ENCODE peak calls at places on chromosomes 3 and 15, in ten cellular contexts. M, Q, P, J, X, R, L, A, Z and E are unnamed samples.

GRCh38 chr3:10000686-10001085 is 14.0 kb upstream of the EMC3 start:
- DNase-seq in Z (no peak), X (no peak), M (no peak), R (no peak), P (no peak), Q (no peak), A (no peak), J (no peak), L (no peak), E (no peak)

GRCh38 chr3:46878796-46879436 is 1.4 kb downstream of the PTH1R start:
- DNase-seq in X (peak; percentile 35), P (no peak), Z (no peak), R (no peak), L (no peak), M (no peak), J (no peak), Q (peak; percentile 84), A (no peak), E (no peak)

GRCh38 chr3:69422751-69423150 is 36.9 kb upstream of the FRMD4B start:
- DNase-seq in J (peak; percentile 58), M (no peak), Q (no peak), P (no peak), X (no peak), A (peak; percentile 75), Z (no peak), R (peak; percentile 70), L (peak; percentile 33), E (no peak)

GRCh38 chr15:55343168-55343567 is 24.1 kb downstream of the PIGB start:
- DNase-seq in R (no peak), P (no peak), Q (no peak), X (no peak), J (no peak), A (no peak), Z (peak; percentile 32), L (no peak), M (no peak), E (no peak)

GRCh38 chr3:43709022-43709421 is 18.3 kb downstream of the ABHD5 start:
- DNase-seq in Z (no peak), P (no peak), M (no peak), X (no peak), Q (no peak), J (no peak), A (peak; percentile 91), L (no peak), R (peak; percentile 80), E (no peak)

GRCh38 chr3:184918741-184919140 is 106.8 kb downstream of the VPS8 start:
- DNase-seq in Q (no peak), M (no peak), R (no peak), P (no peak), L (no peak), A (no peak), X (no peak), Z (no peak), J (no peak), E (no peak)

GRCh38 chr15:64686130-64686735 is 89.2 kb downstream of the RBPMS2 start:
- DNase-seq in Z (no peak), L (peak; percentile 30), M (peak; percentile 24), Q (peak; percentile 73), A (peak; percentile 74), X (no peak), P (peak; percentile 50), J (peak; percentile 34), R (peak; percentile 73), E (no peak)

GRCh38 chr3:40915346-40915865 is 283.9 kb upstream of the CTNNB1 start:
- DNase-seq in P (no peak), R (no peak), X (no peak), A (no peak), L (no peak), J (peak; percentile 54), Z (peak; percentile 45), Q (no peak), M (no peak), E (no peak)

GRCh38 chr3:8436667-8437287 is 64.8 kb upstream of the LMCD1 start:
- DNase-seq in R (no peak), L (no peak), A (no peak), J (no peak), Q (no peak), M (no peak), X (no peak), P (no peak), Z (no peak), E (no peak)

GRCh38 chr15:33086500-33087141 is 107.9 kb downstream of the FMN1 start:
- DNase-seq in M (no peak), L (peak; percentile 49), X (no peak), Q (peak; percentile 59), A (peak; percentile 83), P (peak; percentile 27), R (peak; percentile 77), Z (no peak), J (peak; percentile 58), E (no peak)

GRCh38 chr3:185824051-185824466 is 783 bp downstream of the IGF2BP2 start:
- DNase-seq in Q (peak; percentile 65), X (peak; percentile 53), P (peak; percentile 32), A (no peak), R (peak; percentile 32), L (no peak), Z (no peak), M (no peak), J (peak; percentile 43), E (no peak)

GRCh38 chr15:64341961-64342360 is 14.0 kb downstream of the CSNK1G1 start:
- DNase-seq in M (no peak), P (no peak), Z (no peak), Q (no peak), R (no peak), J (no peak), L (no peak), A (no peak), X (no peak), E (no peak)

GRCh38 chr3:86282106-86282787 is 708.7 kb downstream of the VGLL3 start:
- DNase-seq in P (no peak), M (no peak), R (no peak), Z (no peak), A (no peak), Q (no peak), L (no peak), J (no peak), X (no peak), E (no peak)

GRCh38 chr15:90000175-90000923 is 775 bp upstream of the ZNF710 start:
- DNase-seq in J (no peak), A (peak; percentile 26), L (no peak), Q (peak; percentile 69), R (peak; percentile 48), X (peak; percentile 49), Z (peak; percentile 28), P (peak; percentile 55), M (peak; percentile 34), E (no peak)

GRCh38 chr3:130725746-130726145 is 20.9 kb downstream of the PIK3R4 start:
- DNase-seq in Q (no peak), X (no peak), L (no peak), Z (no peak), R (no peak), J (no peak), P (no peak), A (no peak), M (no peak), E (no peak)

GRCh38 chr3:17431004-17431403 is 311.4 kb downstream of the TBC1D5 start:
- DNase-seq in P (peak; percentile 28), A (peak; percentile 57), Q (no peak), X (no peak), L (no peak), J (peak; percentile 23), Z (no peak), M (no peak), R (peak; percentile 61), E (no peak)

GRCh38 chr3:13106308-13106970 is 33.2 kb upstream of the IQSEC1 start:
- DNase-seq in J (peak; percentile 7), P (no peak), M (no peak), X (no peak), L (peak; percentile 8), A (no peak), Q (no peak), R (no peak), Z (no peak), E (no peak)

GRCh38 chr15:66253643-66254363 is at the start of gene MEGF11:
- DNase-seq in R (peak; percentile 53), A (peak; percentile 28), M (no peak), L (no peak), J (peak; percentile 28), Q (peak; percentile 72), Z (no peak), X (peak; percentile 61), P (no peak), E (no peak)

GRCh38 chr3:155491696-155492095 is 198.2 kb upstream of the STRIT1 start:
- DNase-seq in P (no peak), R (no peak), A (no peak), J (no peak), Q (no peak), Z (no peak), L (no peak), M (no peak), X (no peak), E (no peak)
- TF ChIP-seq CTCF in P (no peak), R (no peak), A (peak; percentile 2), J (peak; percentile 11), Q (peak; percentile 11), Z (no peak), L (no peak), M (peak; percentile 37), X (no peak), E (no peak)

GRCh38 chr3:22671848-22672247 is 531.3 kb upstream of the UBE2E2 start:
- DNase-seq in L (no peak), A (no peak), P (no peak), M (no peak), Q (no peak), Z (no peak), X (no peak), R (no peak), J (no peak), E (no peak)
- TF ChIP-seq CTCF in L (no peak), A (no peak), P (no peak), M (no peak), Q (no peak), Z (no peak), X (no peak), R (no peak), J (peak; percentile 4), E (no peak)

GRCh38 chr3:155995525-155996370 is 124.6 kb upstream of the KCNAB1 start:
- DNase-seq in L (peak; percentile 19), A (peak; percentile 64), J (peak; percentile 43), P (peak; percentile 30), Q (peak; percentile 56), X (no peak), R (peak; percentile 77), M (no peak), Z (no peak), E (no peak)
- TF ChIP-seq CTCF in L (peak; percentile 57), A (peak; percentile 61), J (peak; percentile 53), P (peak; percentile 27), Q (peak; percentile 72), X (peak; percentile 65), R (peak; percentile 60), M (peak; percentile 63), Z (no peak), E (no peak)

DNA sequence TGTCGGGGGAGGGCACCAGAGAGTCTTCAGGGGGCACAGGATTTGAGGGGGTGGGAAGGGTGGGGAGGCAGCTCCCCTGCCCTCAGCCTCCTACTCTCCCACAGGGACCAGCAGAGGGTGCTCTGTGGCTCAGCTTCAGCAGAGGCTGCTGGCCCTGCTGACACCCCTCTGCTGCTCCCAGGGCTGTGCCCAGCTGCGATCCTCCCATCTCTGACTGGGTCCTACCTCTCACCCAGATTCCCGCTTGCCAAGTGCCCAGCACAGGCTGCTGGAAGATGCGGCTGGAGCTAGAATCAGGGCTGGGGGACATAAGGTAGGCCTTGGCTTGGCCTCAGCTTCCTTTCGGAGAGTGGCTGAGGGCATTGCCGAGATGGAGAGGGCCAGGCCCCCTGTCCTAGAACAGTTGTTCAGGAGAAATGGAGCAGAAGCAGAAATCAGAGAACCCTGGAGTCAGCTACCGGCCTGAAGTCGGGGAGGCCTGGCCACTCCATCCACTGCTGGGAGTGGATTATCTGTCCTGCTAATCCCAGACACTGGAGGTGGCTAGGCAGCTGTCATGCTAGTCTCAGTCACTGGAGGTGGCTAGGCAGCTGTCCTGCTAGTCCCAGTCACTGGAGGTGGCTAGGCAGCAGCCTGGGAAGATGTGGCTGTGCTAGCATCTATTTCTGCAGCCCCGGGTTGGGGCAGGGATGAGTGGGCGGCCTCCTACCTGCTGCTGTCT is 3.9 kb downstream of the GRM2 start:
- DNase-seq in Z (no peak), A (no peak), R (no peak), X (no peak), L (no peak), M (peak; percentile 19), J (no peak), Q (peak; percentile 51), P (no peak), E (no peak)
- TF ChIP-seq CTCF in Z (no peak), A (no peak), R (peak; percentile 13), X (no peak), L (peak; percentile 41), M (peak; percentile 42), J (no peak), Q (peak; percentile 47), P (no peak), E (no peak)